ENCODE peak calls at places on chromosomes 7 and 10, in five cellular contexts. T, F, W, C and K are unnamed samples.
A peak's percentile ranks its signal among the peaks of the same experiment; 100 is the strongest.

GRCh38 chr10:47176206-47176902 is 123.6 kb upstream of the GDF10 start:
- DNase-seq in T (no peak), F (no peak), W (no peak), C (no peak), K (no peak)

GRCh38 chr10:88617772-88618300 is 31.3 kb downstream of the LIPJ start:
- DNase-seq in T (no peak), F (no peak), W (no peak), C (no peak), K (no peak)

GRCh38 chr7:44634839-44635591 is 28.6 kb downstream of the OGDH start:
- DNase-seq in T (no peak), F (no peak), W (no peak), C (no peak), K (no peak)

GRCh38 chr10:59991661-59992060 is 85.3 kb upstream of the CCDC6 start:
- DNase-seq in T (peak; percentile 72), F (peak; percentile 13), W (no peak), C (peak; percentile 98), K (no peak)

GRCh38 chr10:98460837-98461499 is 14.2 kb upstream of the HPS1 start:
- DNase-seq in T (peak; percentile 92), F (peak; percentile 66), W (no peak), C (peak; percentile 82), K (no peak)

GRCh38 chr10:70323143-70323696 is 39.4 kb upstream of the NPFFR1 start:
- DNase-seq in T (no peak), F (no peak), W (no peak), C (no peak), K (no peak)

GRCh38 chr7:129851174-129851573 is 101.6 kb downstream of the UBE2H start:
- DNase-seq in T (no peak), F (no peak), W (no peak), C (no peak), K (no peak)

GRCh38 chr7:148963583-148964509 is 64.5 kb downstream of the PDIA4 start:
- DNase-seq in T (no peak), F (no peak), W (no peak), C (no peak), K (no peak)

GRCh38 chr10:49414496-49414895 is 18.6 kb upstream of the DRGX start:
- DNase-seq in T (peak; percentile 37), F (no peak), W (no peak), C (no peak), K (no peak)

DNA sequence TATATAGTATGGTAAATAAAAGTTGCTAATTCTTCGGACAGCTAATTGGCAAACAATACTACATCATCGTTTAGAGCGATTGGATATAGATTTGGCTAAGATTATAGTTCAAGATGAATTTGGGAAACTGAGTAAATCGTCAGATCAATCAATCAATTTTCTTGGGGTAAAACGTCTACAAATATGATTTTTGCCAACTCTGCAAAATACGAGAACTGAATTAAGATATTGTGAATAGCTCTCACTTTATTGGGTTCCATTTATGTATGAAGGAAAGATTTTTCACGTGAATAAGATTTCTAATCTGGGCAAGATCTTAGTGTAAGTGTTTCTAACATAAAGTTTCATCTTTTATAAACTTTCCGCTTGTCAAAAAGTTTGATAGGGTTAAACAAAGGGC is 132.9 kb upstream of the AGR3 start:
- DNase-seq in T (no peak), F (no peak), W (no peak), C (no peak), K (no peak)
- H3K27ac ChIP-seq in T (no peak overlapping the region), F (no peak overlapping the region), W (no peak overlapping the region), C (no peak overlapping the region), K (no peak overlapping the region)

GRCh38 chr10:111933937-111934336 is 249.6 kb downstream of the GPAM start:
- DNase-seq in T (no peak), F (no peak), W (no peak), C (no peak), K (no peak)
- TF ChIP-seq CTCF in T (no peak), F (no peak), W (no peak), C (no peak), K (no peak)

GRCh38 chr7:83693281-83693680 is 44.3 kb upstream of the SEMA3E start:
- DNase-seq in T (no peak), F (no peak), W (no peak), C (no peak), K (no peak)

GRCh38 chr7:83695126-83695960 is 46.4 kb upstream of the SEMA3E start:
- DNase-seq in T (no peak), F (no peak), W (no peak), C (no peak), K (no peak)

GRCh38 chr7:83684928-83685327 is 36.0 kb upstream of the SEMA3E start:
- DNase-seq in T (no peak), F (no peak), W (no peak), C (peak; percentile 99), K (no peak)

GRCh38 chr7:83691095-83691494 is 42.2 kb upstream of the SEMA3E start:
- DNase-seq in T (no peak), F (no peak), W (no peak), C (no peak), K (no peak)

DNA sequence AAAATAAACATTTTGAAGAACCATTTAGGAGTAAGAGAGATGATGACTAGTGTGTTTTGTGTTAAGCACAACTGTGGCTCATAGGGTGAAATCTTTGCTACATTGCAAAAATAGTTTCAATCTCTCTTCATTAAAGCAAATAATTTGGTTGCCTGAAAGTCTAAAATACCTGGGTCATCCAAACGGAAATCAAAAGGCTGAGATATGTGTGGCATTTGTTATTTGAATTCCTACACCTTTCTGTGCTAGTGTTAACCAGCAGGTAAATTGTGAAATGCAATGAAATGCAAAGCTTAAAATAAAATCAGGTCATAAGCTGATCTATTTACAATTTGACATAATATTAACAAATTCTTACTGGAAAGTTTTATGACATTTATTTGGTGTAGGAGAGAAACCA is 40.9 kb upstream of the SEMA3E start:
- DNase-seq in T (no peak), F (no peak), W (no peak), C (peak; percentile 87), K (no peak)
- H3K4me1 ChIP-seq in T (no peaks in the 10 kb centered on the region), F (no peaks in the 10 kb centered on the region), W (no peaks in the 10 kb centered on the region), C (peaks cover 28% of the 10 kb centered on the region), K (no peaks in the 10 kb centered on the region)

GRCh38 chr10:66931340-66931948 is 5.6 kb downstream of the LRRTM3 start:
- DNase-seq in T (peak; percentile 28), F (peak; percentile 8), W (no peak), C (no peak), K (no peak)
- H3K27ac ChIP-seq in T (no peak overlapping the region), F (no peak overlapping the region), W (no peak overlapping the region), C (no peak overlapping the region), K (no peak overlapping the region)

DNA sequence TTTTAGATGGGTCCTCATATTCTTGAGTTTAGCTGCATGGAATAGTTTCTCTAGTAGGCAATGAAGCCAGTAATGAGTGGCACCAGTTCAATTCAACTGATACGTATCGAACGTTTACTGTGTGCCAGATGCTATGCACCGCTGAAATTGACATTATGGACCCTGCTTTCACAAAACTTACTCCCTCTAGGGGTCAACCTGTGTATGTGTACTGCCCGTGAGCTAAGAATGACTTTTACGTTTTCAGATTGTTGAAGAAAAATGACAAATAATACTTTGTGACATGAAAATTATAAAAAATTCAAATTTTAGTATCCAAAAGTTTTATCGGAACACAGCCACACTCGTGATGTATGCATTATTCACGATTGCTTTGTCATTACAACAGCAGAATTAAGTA is 95.5 kb downstream of the ZMYND11 start:
- DNase-seq in T (no peak), F (peak; percentile 17), W (no peak), C (no peak), K (no peak)
- TF ChIP-seq CTCF in T (peak; percentile 43), F (peak; percentile 48), W (peak; percentile 29), C (peak; percentile 33), K (no peak)

GRCh38 chr7:2761801-2762497 is 73.9 kb downstream of the AMZ1 start:
- DNase-seq in T (no peak), F (no peak), W (no peak), C (no peak), K (no peak)
- H3K4me1 ChIP-seq in T (no peaks in the 10 kb centered on the region), F (peaks cover 40% of the 10 kb centered on the region), W (peaks cover 43% of the 10 kb centered on the region), C (peaks cover 43% of the 10 kb centered on the region), K (peaks cover 56% of the 10 kb centered on the region)

GRCh38 chr7:135194494-135195095 is 16.7 kb downstream of the WDR91 start:
- DNase-seq in T (no peak), F (no peak), W (no peak), C (no peak), K (no peak)
- H3K27ac ChIP-seq in T (peak overlapping the region; percentile 74), F (no peak overlapping the region), W (no peak overlapping the region), C (no peak overlapping the region), K (no peak overlapping the region)

GRCh38 chr7:54825368-54825767 is 66.4 kb upstream of the SEC61G start:
- DNase-seq in T (no peak), F (no peak), W (no peak), C (no peak), K (no peak)
- TF ChIP-seq CTCF in T (no peak), F (no peak), W (no peak), C (no peak), K (no peak)

DNA sequence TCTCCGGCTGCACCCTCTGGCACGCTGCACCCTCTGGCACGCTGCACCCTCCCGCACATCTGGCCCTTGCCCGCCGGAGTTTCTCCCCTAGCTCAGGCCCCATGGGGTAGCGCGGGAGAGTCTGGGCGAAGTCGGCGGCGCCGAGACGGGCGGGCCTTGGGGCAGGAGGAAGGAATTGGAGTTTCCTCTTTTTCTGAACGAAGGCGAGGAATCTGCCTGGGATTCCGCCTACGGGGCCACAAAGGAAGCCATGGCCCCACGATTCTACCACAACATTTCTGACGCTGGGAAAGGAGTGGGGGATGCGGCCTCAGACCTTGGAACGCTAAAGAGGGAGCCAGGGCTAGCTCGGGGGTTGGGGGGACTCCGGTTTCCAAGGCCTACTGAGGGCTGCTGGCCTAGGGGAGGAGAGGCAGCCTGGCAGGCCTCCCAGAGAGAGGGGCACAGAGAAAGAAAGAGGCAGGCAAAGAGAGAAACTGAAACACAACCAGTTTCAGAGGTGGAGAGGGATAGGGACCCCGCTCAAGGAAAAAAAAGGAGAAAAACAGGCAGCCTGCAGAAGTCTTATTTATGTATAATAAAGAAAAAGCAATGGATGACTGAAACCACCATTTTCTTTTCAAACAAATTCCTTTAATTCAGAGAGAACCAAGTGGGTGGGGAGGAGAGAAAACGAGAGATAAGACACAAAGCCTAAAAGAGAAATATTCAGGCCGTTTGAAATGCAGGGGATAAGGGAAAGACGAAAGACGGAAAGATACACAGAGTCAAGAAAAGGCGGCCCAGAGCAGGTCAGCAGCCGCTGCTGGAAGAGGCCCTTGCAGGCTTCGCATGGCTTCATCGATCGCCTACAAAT is 4.3 kb downstream of the TLX1 start:
- DNase-seq in T (no peak), F (no peak), W (no peak), C (no peak), K (no peak)
- H3K4me1 ChIP-seq in T (peaks cover 47% of the 10 kb centered on the region), F (no peaks in the 10 kb centered on the region), W (peaks cover 17% of the 10 kb centered on the region), C (no peaks in the 10 kb centered on the region), K (peaks cover 21% of the 10 kb centered on the region)